ENCODE peak calls at places on chromosomes 7 and 10, in five cellular contexts. I is MM.1S; J is CD8-positive, alpha-beta T cell; D is cardiac muscle cell; G is lower lobe of right lung. N is an unnamed sample.

GRCh38 chr10:86652361-86653202 is 1.8 kb upstream of the OPN4 start:
- DNase-seq in I (no peak), J (no peak), D (no peak), G (peak; percentile 34), N (no peak)

GRCh38 chr10:125060851-125061556 is 99.4 kb downstream of the CTBP2 start:
- DNase-seq in I (no peak), J (peak; percentile 47), D (peak; percentile 78), G (peak; percentile 91), N (peak; percentile 62)

GRCh38 chr10:94065344-94065743 is 71.6 kb downstream of the PLCE1 start:
- DNase-seq in I (no peak), J (no peak), D (no peak), G (no peak), N (no peak)

GRCh38 chr7:24531255-24531654 is 42.0 kb upstream of the PALS2 start:
- DNase-seq in I (no peak), J (no peak), D (no peak), G (no peak), N (no peak)

GRCh38 chr7:74480861-74481417 is 27.2 kb downstream of the GTF2IRD1 start:
- DNase-seq in I (no peak), J (no peak), D (no peak), G (peak; percentile 87), N (no peak)

GRCh38 chr10:80468002-80468401 is 13.9 kb downstream of the TSPAN14 start:
- DNase-seq in I (no peak), J (peak; percentile 84), D (no peak), G (peak; percentile 83), N (no peak)

GRCh38 chr10:33900591-33900990 is 566.1 kb upstream of the NRP1 start:
- DNase-seq in I (no peak), J (no peak), D (no peak), G (no peak), N (no peak)

GRCh38 chr7:117997862-117998825 is 124.9 kb upstream of the CTTNBP2 start:
- DNase-seq in I (no peak), J (no peak), D (no peak), G (no peak), N (no peak)

GRCh38 chr7:5697754-5698487 is 83.5 kb downstream of the RNF216 start:
- DNase-seq in I (no peak), J (no peak), D (no peak), G (no peak), N (no peak)

GRCh38 chr10:75654171-75654772 is 222.8 kb downstream of the LRMDA start:
- DNase-seq in I (no peak), J (no peak), D (no peak), G (no peak), N (no peak)

GRCh38 chr10:62759599-62760175 is 44.8 kb upstream of the ADO start:
- DNase-seq in I (no peak), J (no peak), D (no peak), G (no peak), N (no peak)

GRCh38 chr7:117666019-117666418 is 186.2 kb downstream of the CFTR start:
- DNase-seq in I (no peak), J (no peak), D (no peak), G (no peak), N (no peak)

GRCh38 chr7:129877146-129877792 is 75.5 kb downstream of the UBE2H start:
- DNase-seq in I (no peak), J (no peak), D (no peak), G (no peak), N (no peak)

GRCh38 chr10:132991706-132992432 is 49.5 kb upstream of the CFAP46 start:
- DNase-seq in I (no peak), J (no peak), D (no peak), G (peak; percentile 33), N (no peak)

GRCh38 chr7:74027683-74028320 is at the start of gene ELN:
- DNase-seq in I (no peak), J (no peak), D (no peak), G (peak; percentile 72), N (peak; percentile 82)

GRCh38 chr10:70722820-70723424 is 50.6 kb downstream of the ADAMTS14 start:
- DNase-seq in I (no peak), J (no peak), D (no peak), G (no peak), N (no peak)

GRCh38 chr10:6838118-6838517 is 258.0 kb upstream of the PRKCQ start:
- DNase-seq in I (peak; percentile 38), J (no peak), D (no peak), G (no peak), N (no peak)

GRCh38 chr10:1255166-1255565 is 199.0 kb downstream of the WDR37 start:
- DNase-seq in I (no peak), J (no peak), D (no peak), G (no peak), N (no peak)

GRCh38 chr10:133127291-133128125 is 32.5 kb upstream of the KNDC1 start:
- DNase-seq in I (no peak), J (peak; percentile 38), D (no peak), G (peak; percentile 20), N (no peak)

GRCh38 chr7:141568227-141568626 is 17.0 kb downstream of the AGK start:
- DNase-seq in I (no peak), J (no peak), D (no peak), G (no peak), N (no peak)

GRCh38 chr7:5222861-5223411 is 32.9 kb downstream of the WIPI2 start:
- DNase-seq in I (no peak), J (no peak), D (no peak), G (peak; percentile 85), N (no peak)

GRCh38 chr7:131616487-131616886 is 60.1 kb upstream of the PODXL start:
- DNase-seq in I (no peak), J (no peak), D (no peak), G (no peak), N (no peak)

GRCh38 chr7:149285581-149285975 is 23.6 kb downstream of the ZNF783 start:
- DNase-seq in I (no peak), J (no peak), D (peak; percentile 30), G (no peak), N (no peak)

GRCh38 chr7:4849390-4849789 is 12.4 kb downstream of the PAPOLB start:
- DNase-seq in I (peak; percentile 33), J (peak; percentile 19), D (peak; percentile 60), G (no peak), N (no peak)

GRCh38 chr10:12508165-12508564 is 158.8 kb downstream of the CAMK1D start:
- DNase-seq in I (no peak), J (no peak), D (no peak), G (no peak), N (no peak)

GRCh38 chr10:44752451-44753441 is 158.4 kb upstream of the TMEM72 start:
- DNase-seq in I (no peak), J (no peak), D (no peak), G (no peak), N (no peak)

GRCh38 chr10:13331641-13332040 is 16.5 kb downstream of the SEPHS1 start:
- DNase-seq in I (no peak), J (no peak), D (no peak), G (no peak), N (no peak)

GRCh38 chr10:86226016-86226415 is 140.6 kb downstream of the GRID1 start:
- DNase-seq in I (no peak), J (no peak), D (no peak), G (no peak), N (no peak)

GRCh38 chr10:49610735-49611165 is 640 bp downstream of the SLC18A3 start:
- DNase-seq in I (no peak), J (no peak), D (peak; percentile 12), G (no peak), N (no peak)

GRCh38 chr10:48550071-48550691 is 54.7 kb downstream of the ARHGAP22 start:
- DNase-seq in I (no peak), J (no peak), D (no peak), G (no peak), N (no peak)

GRCh38 chr10:48554246-48554645 is 50.6 kb downstream of the ARHGAP22 start:
- DNase-seq in I (no peak), J (no peak), D (no peak), G (no peak), N (no peak)

GRCh38 chr10:48550977-48551376 is 53.9 kb downstream of the ARHGAP22 start:
- DNase-seq in I (peak; percentile 29), J (no peak), D (no peak), G (no peak), N (no peak)

GRCh38 chr10:48552946-48553564 is 51.8 kb downstream of the ARHGAP22 start:
- DNase-seq in I (no peak), J (no peak), D (no peak), G (no peak), N (no peak)

GRCh38 chr10:48551796-48552591 is 52.9 kb downstream of the ARHGAP22 start:
- DNase-seq in I (peak; percentile 35), J (no peak), D (peak; percentile 59), G (no peak), N (no peak)
- TF ChIP-seq CTCF in I (peak; percentile 82), J (no peak), D (peak; percentile 71), G (peak; percentile 72), N (peak; percentile 61)

DNA sequence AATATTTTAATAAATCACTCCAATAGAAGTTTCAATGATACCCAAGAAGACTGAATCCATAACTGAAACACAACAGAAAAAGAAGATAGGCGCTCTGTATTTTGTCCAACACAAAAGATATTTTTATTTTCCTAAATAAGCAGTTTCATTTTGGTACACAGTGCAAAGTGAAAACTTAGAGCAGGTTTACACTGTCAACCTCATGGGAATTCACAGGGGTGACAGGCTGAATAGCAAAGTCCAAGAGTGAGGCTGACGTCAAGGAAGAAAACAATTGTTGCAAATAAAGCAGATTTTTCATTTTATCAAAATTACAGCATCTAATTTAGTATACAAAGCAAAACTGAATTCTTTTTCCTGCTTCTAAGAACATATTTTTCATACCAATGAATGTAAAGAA is 28.6 kb downstream of the NAMPT start:
- DNase-seq in I (no peak), J (no peak), D (no peak), G (no peak), N (no peak)
- H3K27ac ChIP-seq in I (no peak overlapping the region), J (no peak overlapping the region), D (no peak overlapping the region), G (no peak overlapping the region), N (no peak overlapping the region)

GRCh38 chr7:33778195-33778594 is 127.1 kb upstream of the BMPER start:
- DNase-seq in I (no peak), J (no peak), D (no peak), G (no peak), N (no peak)

GRCh38 chr7:33774762-33775523 is 130.4 kb upstream of the BMPER start:
- DNase-seq in I (no peak), J (no peak), D (peak; percentile 32), G (no peak), N (no peak)

GRCh38 chr7:33775790-33776189 is 129.5 kb upstream of the BMPER start:
- DNase-seq in I (no peak), J (no peak), D (no peak), G (no peak), N (no peak)

GRCh38 chr7:33779216-33779615 is 126.1 kb upstream of the BMPER start:
- DNase-seq in I (no peak), J (no peak), D (no peak), G (no peak), N (no peak)

DNA sequence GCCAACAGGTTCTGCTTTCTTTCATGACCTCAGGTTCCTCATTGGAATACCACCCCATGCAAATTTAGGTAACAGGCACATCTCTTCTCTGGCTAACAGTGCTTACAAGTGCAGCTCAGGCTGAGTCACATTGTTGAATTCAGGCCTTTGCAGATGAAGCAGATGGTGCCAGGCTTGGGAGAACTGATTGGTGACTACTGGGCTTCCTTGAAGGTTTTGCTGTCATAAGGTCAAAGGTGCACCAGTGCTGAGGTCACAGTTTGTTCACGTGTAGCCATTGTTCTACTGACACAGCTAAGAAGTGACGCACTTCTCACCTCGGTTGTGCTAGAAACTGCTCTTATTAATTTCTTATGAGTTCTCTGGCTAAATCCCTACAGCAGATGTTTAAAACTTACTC is 128.5 kb upstream of the BMPER start:
- DNase-seq in I (no peak), J (no peak), D (no peak), G (no peak), N (no peak)
- TF ChIP-seq CTCF in I (no peak), J (no peak), D (no peak), G (no peak), N (no peak)

GRCh38 chr7:1537631-1538412 is 7.3 kb downstream of the MAFK start:
- DNase-seq in I (no peak), J (no peak), D (peak; percentile 29), G (peak; percentile 78), N (peak; percentile 93)
- H3K27ac ChIP-seq in I (no peak overlapping the region), J (no peak overlapping the region), D (peak overlapping the region; percentile 94), G (peak overlapping the region; percentile 94), N (peak overlapping the region; percentile 97)